ENCODE peak calls at places on chromosomes 7 and 10, in ten cellular contexts. W, D, Q, V, P, F, X, C, J and M are unnamed samples.

GRCh38 chr10:76049581-76050290 is 618.3 kb downstream of the LRMDA start:
- DNase-seq in W (no peak), D (no peak), Q (no peak), V (no peak), P (no peak), F (no peak), X (no peak), C (no peak), J (no peak), M (no peak)

GRCh38 chr7:100007887-100008286 is 7.5 kb upstream of the ZKSCAN1 start:
- DNase-seq in W (no peak), D (no peak), Q (peak; percentile 48), V (no peak), P (no peak), F (no peak), X (no peak), C (no peak), J (no peak), M (no peak)

GRCh38 chr10:22466763-22467334 is 121.6 kb downstream of the SPAG6 start:
- DNase-seq in W (no peak), D (no peak), Q (no peak), V (no peak), P (no peak), F (no peak), X (no peak), C (peak; percentile 59), J (no peak), M (no peak)

GRCh38 chr7:54814401-54814800 is 55.4 kb upstream of the SEC61G start:
- DNase-seq in W (no peak), D (no peak), Q (no peak), V (no peak), P (no peak), F (no peak), X (no peak), C (no peak), J (no peak), M (no peak)

GRCh38 chr7:139915864-139916716 is 87.0 kb downstream of the TBXAS1 start:
- DNase-seq in W (peak; percentile 41), D (peak; percentile 99), Q (no peak), V (peak; percentile 30), P (peak; percentile 71), F (no peak), X (peak; percentile 95), C (peak; percentile 39), J (peak; percentile 64), M (peak; percentile 50)

GRCh38 chr7:44538798-44539668 is 2.1 kb downstream of the NPC1L1 start:
- DNase-seq in W (no peak), D (no peak), Q (no peak), V (no peak), P (no peak), F (no peak), X (no peak), C (no peak), J (no peak), M (no peak)

GRCh38 chr10:132065491-132066105 is at the start of gene JAKMIP3:
- DNase-seq in W (peak; percentile 74), D (peak; percentile 88), Q (no peak), V (peak; percentile 23), P (peak; percentile 76), F (peak; percentile 64), X (peak; percentile 4), C (peak; percentile 62), J (no peak), M (peak; percentile 73)

GRCh38 chr7:134778941-134779740 is at the start of gene CALD1:
- DNase-seq in W (peak; percentile 76), D (peak; percentile 100), Q (peak; percentile 66), V (peak; percentile 57), P (peak; percentile 91), F (peak; percentile 66), X (peak; percentile 79), C (peak; percentile 91), J (no peak), M (no peak)

GRCh38 chr7:87510430-87510875 is 35.0 kb upstream of the ABCB4 start:
- DNase-seq in W (no peak), D (no peak), Q (no peak), V (no peak), P (no peak), F (no peak), X (no peak), C (no peak), J (no peak), M (no peak)

GRCh38 chr7:886626-887487 is 10.5 kb downstream of the GET4 start:
- DNase-seq in W (no peak), D (no peak), Q (no peak), V (no peak), P (no peak), F (peak; percentile 86), X (no peak), C (no peak), J (no peak), M (peak; percentile 46)

GRCh38 chr7:70940597-70940996 is 191.3 kb upstream of the GALNT17 start:
- DNase-seq in W (no peak), D (no peak), Q (no peak), V (no peak), P (no peak), F (no peak), X (no peak), C (no peak), J (no peak), M (no peak)

GRCh38 chr7:30513762-30514161 is 9.1 kb upstream of the GGCT start:
- DNase-seq in W (no peak), D (no peak), Q (no peak), V (no peak), P (no peak), F (no peak), X (no peak), C (no peak), J (no peak), M (no peak)

DNA sequence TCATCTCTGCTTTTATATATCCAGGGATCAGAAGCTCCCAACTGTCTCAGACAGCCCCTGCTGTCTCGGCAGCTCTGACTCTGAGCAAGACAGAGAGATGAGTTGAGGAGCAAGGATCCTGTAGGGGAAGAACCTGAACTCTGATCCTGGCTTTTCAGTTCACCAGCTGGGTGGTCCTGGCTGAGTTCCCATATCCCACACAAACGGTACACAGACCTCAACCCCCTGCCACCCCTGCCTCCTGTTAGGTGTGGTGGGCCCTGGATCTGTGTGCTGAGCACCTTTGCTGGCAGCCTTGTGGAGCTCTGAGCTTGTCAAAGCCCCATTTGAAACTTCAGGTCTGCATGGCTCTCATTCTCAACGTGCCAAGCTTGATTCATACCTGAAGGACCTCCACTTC is 54.3 kb upstream of the GPR26 start:
- DNase-seq in W (no peak), D (no peak), Q (no peak), V (no peak), P (no peak), F (no peak), X (no peak), C (no peak), J (no peak), M (no peak)
- H3K27me3 ChIP-seq in W (no peaks in the 10 kb centered on the region), D (no peaks in the 10 kb centered on the region), Q (no peaks in the 10 kb centered on the region), V (no peaks in the 10 kb centered on the region), P (peaks cover 23% of the 10 kb centered on the region), F (no peaks in the 10 kb centered on the region), X (peaks cover 26% of the 10 kb centered on the region), C (no peaks in the 10 kb centered on the region), J (no peaks in the 10 kb centered on the region), M (no peaks in the 10 kb centered on the region)

DNA sequence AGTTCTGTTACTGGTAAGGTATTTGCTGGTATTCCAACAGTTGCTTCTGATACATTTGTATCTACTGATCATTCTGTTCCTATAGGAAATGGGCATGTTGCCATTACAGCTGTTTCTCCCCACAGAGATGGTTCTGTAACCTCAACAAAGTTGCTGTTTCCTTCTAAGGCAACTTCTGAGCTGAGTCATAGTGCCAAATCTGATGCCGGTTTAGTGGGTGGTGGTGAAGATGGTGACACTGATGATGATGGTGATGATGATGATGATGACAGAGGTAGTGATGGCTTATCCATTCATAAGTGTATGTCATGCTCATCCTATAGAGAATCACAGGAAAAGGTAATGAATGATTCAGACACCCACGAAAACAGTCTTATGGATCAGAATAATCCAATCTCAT is 131.0 kb downstream of the AASS start:
- DNase-seq in W (no peak), D (no peak), Q (no peak), V (no peak), P (no peak), F (no peak), X (no peak), C (no peak), J (no peak), M (no peak)
- H3K4me3 ChIP-seq in W (no peak overlapping the region), D (no peak overlapping the region), Q (no peak overlapping the region), V (no peak overlapping the region), P (no peak overlapping the region), F (no peak overlapping the region), X (no peak overlapping the region), C (no peak overlapping the region), J (no peak overlapping the region), M (no peak overlapping the region)

DNA sequence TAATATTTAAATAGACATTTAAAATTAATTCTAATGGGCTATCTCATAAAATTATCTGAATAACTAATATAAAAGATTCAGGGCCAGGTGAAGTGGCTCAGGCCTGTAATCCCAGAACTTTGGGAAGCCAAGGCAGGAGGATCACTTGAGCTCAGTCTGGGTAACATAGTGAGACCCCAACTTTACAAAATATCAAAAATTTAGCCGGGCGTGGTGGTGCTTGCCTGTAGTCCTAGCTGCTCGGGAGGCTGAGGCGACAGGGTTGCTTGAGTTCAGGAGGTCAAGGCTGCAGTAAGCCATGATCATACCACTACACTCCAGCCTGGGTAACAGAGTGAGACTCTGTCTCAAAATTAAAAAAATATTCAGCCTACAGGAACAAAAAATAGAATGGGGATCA is 12.5 kb downstream of the NOBOX start:
- DNase-seq in W (no peak), D (no peak), Q (no peak), V (no peak), P (no peak), F (no peak), X (no peak), C (no peak), J (no peak), M (no peak)
- H3K27ac ChIP-seq in W (no peak overlapping the region), D (no peak overlapping the region), Q (no peak overlapping the region), V (no peak overlapping the region), P (no peak overlapping the region), F (no peak overlapping the region), X (no peak overlapping the region), C (peak overlapping the region; percentile 88), J (no peak overlapping the region), M (no peak overlapping the region)

GRCh38 chr7:27186450-27187157 is 1.6 kb upstream of the HOXA11 start:
- DNase-seq in W (no peak), D (no peak), Q (no peak), V (no peak), P (no peak), F (no peak), X (no peak), C (no peak), J (no peak), M (no peak)

GRCh38 chr7:27184342-27185012 is 555 bp downstream of the HOXA11 start:
- DNase-seq in W (peak; percentile 46), D (no peak), Q (peak; percentile 51), V (no peak), P (no peak), F (peak; percentile 68), X (no peak), C (peak; percentile 68), J (no peak), M (no peak)

GRCh38 chr7:27183682-27184341 is 1.2 kb downstream of the HOXA11 start:
- DNase-seq in W (peak; percentile 34), D (no peak), Q (no peak), V (no peak), P (peak; percentile 29), F (no peak), X (no peak), C (no peak), J (no peak), M (peak; percentile 12)

GRCh38 chr7:27185708-27186449 is 847 bp upstream of the HOXA11 start:
- DNase-seq in W (peak; percentile 20), D (no peak), Q (peak; percentile 39), V (no peak), P (no peak), F (no peak), X (no peak), C (no peak), J (no peak), M (peak; percentile 23)

GRCh38 chr7:27185013-27185707 is at the start of gene HOXA11:
- DNase-seq in W (peak; percentile 30), D (no peak), Q (peak; percentile 43), V (peak; percentile 91), P (no peak), F (peak; percentile 55), X (no peak), C (peak; percentile 96), J (no peak), M (no peak)
- H3K27me3 ChIP-seq in W (peaks cover 18% of the 10 kb centered on the region), D (peaks cover 97% of the 10 kb centered on the region), Q (peaks cover 22% of the 10 kb centered on the region), V (peaks cover 5% of the 10 kb centered on the region), P (peaks cover 99% of the 10 kb centered on the region), F (peaks cover 97% of the 10 kb centered on the region), X (no peaks in the 10 kb centered on the region), C (no peaks in the 10 kb centered on the region), J (peaks cover 80% of the 10 kb centered on the region), M (peaks cover 100% of the 10 kb centered on the region)